ENCODE peak calls at places on chromosomes 3 and 15, in five cellular contexts. B is heart left ventricle, H is tibial nerve, I is esophagus squamous epithelium, T is transverse colon. U is an unnamed sample.

GRCh38 chr15:78104566-78105500 is 12.5 kb downstream of the SH2D7 start:
- DNase-seq in B (no peak), H (no peak), I (no peak), T (peak), U (no peak)

GRCh38 chr3:99031778-99032177 is 130.3 kb upstream of the DCBLD2 start:
- DNase-seq in B (no peak), H (no peak), I (no peak), T (no peak), U (no peak)

GRCh38 chr15:88652456-88653199 is 13.8 kb downstream of the ISG20 start:
- DNase-seq in B (no peak), H (no peak), I (no peak), T (no peak), U (no peak)

GRCh38 chr15:91335702-91336101 is 235.6 kb downstream of the SV2B start:
- DNase-seq in B (no peak), H (no peak), I (no peak), T (no peak), U (no peak)

GRCh38 chr15:66802087-66803001 is 100.3 kb downstream of the SMAD6 start:
- DNase-seq in B (no peak), H (no peak), I (no peak), T (no peak), U (no peak)

GRCh38 chr3:122513386-122514122 is 1.2 kb downstream of the KPNA1 start:
- DNase-seq in B (no peak), H (no peak), I (no peak), T (no peak), U (peak)

GRCh38 chr3:123641084-123641462 is 56.2 kb upstream of the HACD2 start:
- DNase-seq in B (no peak), H (no peak), I (no peak), T (no peak), U (no peak)

GRCh38 chr15:41913251-41913650 is 19.4 kb upstream of the SPTBN5 start:
- DNase-seq in B (no peak), H (no peak), I (no peak), T (no peak), U (no peak)

GRCh38 chr15:101568304-101568703 is 78.8 kb upstream of the PCSK6 start:
- DNase-seq in B (no peak), H (no peak), I (no peak), T (no peak), U (no peak)

GRCh38 chr3:172524611-172525010 is 1.4 kb upstream of the TNFSF10 start:
- DNase-seq in B (no peak), H (no peak), I (no peak), T (no peak), U (no peak)

GRCh38 chr3:124800511-124801374 is 70.5 kb downstream of the UMPS start:
- DNase-seq in B (peak), H (no peak), I (no peak), T (no peak), U (peak)

GRCh38 chr3:52061116-52061910 is 4.9 kb upstream of the DUSP7 start:
- DNase-seq in B (no peak), H (no peak), I (no peak), T (no peak), U (no peak)

GRCh38 chr3:45906681-45907220 is 20.4 kb downstream of the CCR9 start:
- DNase-seq in B (no peak), H (no peak), I (no peak), T (no peak), U (peak)

GRCh38 chr3:179706233-179706632 is 53.4 kb downstream of the USP13 start:
- DNase-seq in B (no peak), H (no peak), I (no peak), T (no peak), U (peak)

GRCh38 chr3:71694358-71694999 is 30.7 kb downstream of the EIF4E3 start:
- DNase-seq in B (no peak), H (no peak), I (no peak), T (peak), U (no peak)

GRCh38 chr3:13504161-13504831 is 24.2 kb downstream of the HDAC11 start:
- DNase-seq in B (no peak), H (no peak), I (no peak), T (no peak), U (no peak)

GRCh38 chr15:85831415-85832113 is 36.8 kb upstream of the KLHL25 start:
- DNase-seq in B (peak), H (peak), I (no peak), T (peak), U (peak)

GRCh38 chr3:48464713-48465221 is 18.2 kb downstream of the ATRIP start:
- DNase-seq in B (no peak), H (no peak), I (no peak), T (no peak), U (no peak)

GRCh38 chr3:186213946-186214345 is 105.1 kb upstream of the ETV5 start:
- DNase-seq in B (no peak), H (no peak), I (no peak), T (no peak), U (no peak)

GRCh38 chr3:31213869-31214486 is 318.7 kb upstream of the STT3B start:
- DNase-seq in B (no peak), H (no peak), I (no peak), T (peak), U (no peak)
- H3K4me3 ChIP-seq in B (no peak), H (no peak), I (no peak), T (no peak), U (no peak)

GRCh38 chr15:95286911-95287769 is 1043.4 kb upstream of the NR2F2 start:
- DNase-seq in B (no peak), H (no peak), I (no peak), T (no peak), U (no peak)

GRCh38 chr15:95286316-95286880 is 1044.1 kb upstream of the NR2F2 start:
- DNase-seq in B (no peak), H (no peak), I (no peak), T (no peak), U (no peak)

GRCh38 chr15:95284487-95284886 is 1046.0 kb upstream of the NR2F2 start:
- DNase-seq in B (no peak), H (no peak), I (no peak), T (no peak), U (no peak)

GRCh38 chr15:95287774-95288173 is 1042.7 kb upstream of the NR2F2 start:
- DNase-seq in B (no peak), H (no peak), I (no peak), T (peak), U (no peak)

DNA sequence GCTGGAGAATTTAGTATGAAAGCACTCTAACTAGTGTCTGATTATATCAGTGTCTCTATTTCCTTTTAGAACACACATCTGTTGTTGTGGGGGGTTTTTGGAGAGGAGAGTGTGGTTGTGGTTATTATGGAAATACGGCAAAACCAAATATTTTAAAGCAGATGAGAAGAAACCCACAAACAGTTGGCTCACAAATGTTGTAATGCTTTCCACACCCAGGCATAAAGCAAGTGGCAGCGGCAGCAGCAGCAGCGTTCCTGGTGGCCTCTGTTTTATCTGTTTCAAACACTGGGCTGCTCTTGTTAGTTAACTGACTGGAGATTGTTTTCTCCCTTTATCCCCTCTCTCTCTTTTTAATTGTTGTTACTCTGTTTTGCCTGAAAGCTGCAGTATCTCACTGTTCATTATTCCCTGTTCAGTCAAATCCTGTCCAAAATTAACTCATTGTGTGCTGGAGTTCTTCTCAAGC is 1045.5 kb upstream of the NR2F2 start:
- DNase-seq in B (no peak), H (no peak), I (no peak), T (no peak), U (no peak)
- TF ChIP-seq CTCF in B (peak), H (no peak), I (no peak), T (no peak), U (no peak)

DNA sequence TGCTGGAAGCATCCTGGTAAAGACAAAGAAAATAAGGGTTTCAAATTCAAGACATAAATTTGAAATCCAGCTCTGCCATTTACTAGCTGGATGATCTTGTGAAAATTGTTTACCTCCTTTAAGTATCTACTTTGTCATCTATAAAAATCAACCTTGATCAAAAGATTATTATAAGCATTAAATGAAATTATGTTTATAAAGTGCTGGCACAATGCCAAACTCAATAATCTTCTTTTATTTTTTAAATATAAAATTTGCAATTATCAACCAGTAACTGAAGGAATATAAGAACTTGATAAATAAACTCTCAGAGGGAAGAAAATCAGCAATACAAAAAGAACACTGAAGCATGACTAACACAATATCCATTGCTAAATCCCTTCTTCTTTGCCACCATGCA is 25.8 kb downstream of the C3orf33 start:
- DNase-seq in B (no peak), H (no peak), I (no peak), T (no peak), U (no peak)
- TF ChIP-seq POLR2A in B (no peak), H (no peak), I (no peak), T (no peak), U (no peak)

GRCh38 chr15:55589297-55589696 is 1.2 kb upstream of the PYGO1 start:
- DNase-seq in B (no peak), H (no peak), I (no peak), T (no peak), U (no peak)
- H3K4me3 ChIP-seq in B (no peak), H (no peak), I (peak), T (no peak), U (peak)

GRCh38 chr15:47991376-47991775 is 129.4 kb upstream of the SLC24A5 start:
- DNase-seq in B (no peak), H (no peak), I (no peak), T (no peak), U (no peak)

GRCh38 chr15:47987461-47987860 is 133.3 kb upstream of the SLC24A5 start:
- DNase-seq in B (no peak), H (no peak), I (no peak), T (no peak), U (no peak)

GRCh38 chr15:47987908-47988532 is 132.8 kb upstream of the SLC24A5 start:
- DNase-seq in B (peak), H (no peak), I (no peak), T (no peak), U (no peak)

GRCh38 chr15:47990821-47991220 is 130.0 kb upstream of the SLC24A5 start:
- DNase-seq in B (no peak), H (no peak), I (no peak), T (no peak), U (no peak)

GRCh38 chr15:47988564-47988963 is 132.2 kb upstream of the SLC24A5 start:
- DNase-seq in B (no peak), H (no peak), I (no peak), T (no peak), U (no peak)
- TF ChIP-seq CTCF in B (no peak), H (no peak), I (no peak), T (no peak), U (no peak)

GRCh38 chr15:51982013-51982769 is 10.6 kb upstream of the LEO1 start:
- DNase-seq in B (peak), H (no peak), I (no peak), T (no peak), U (no peak)
- TF ChIP-seq POLR2A in B (no peak), H (no peak), I (no peak), T (no peak), U (no peak)

DNA sequence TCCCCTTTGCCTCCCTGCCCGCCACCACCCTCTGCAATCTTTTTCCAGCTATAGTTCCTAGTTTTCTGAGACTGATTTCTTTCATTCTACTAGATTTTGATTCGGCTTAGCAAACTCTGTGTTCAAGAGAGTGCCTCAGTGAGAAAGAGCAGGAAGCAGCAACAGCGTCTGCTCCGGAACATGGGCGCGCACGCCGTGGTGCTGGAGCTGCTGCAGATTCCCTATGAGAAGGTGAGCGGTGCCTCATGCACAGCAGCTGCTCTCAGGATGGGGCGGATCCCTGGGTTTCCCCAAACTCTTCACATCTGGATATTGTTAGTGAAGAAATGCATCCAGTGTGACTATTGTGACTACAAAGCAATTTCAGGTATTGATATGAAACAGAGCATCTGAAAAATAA is 191.8 kb downstream of the ITPR1 start:
- DNase-seq in B (no peak), H (no peak), I (no peak), T (no peak), U (no peak)
- H3K4me3 ChIP-seq in B (no peak), H (no peak), I (no peak), T (no peak), U (no peak)